ENCODE peak calls at places on chromosomes 2 and 18, in four cellular contexts. P is stimulated activated CD8-positive, alpha-beta memory T cell treated with anti-CD3 and anti-CD28 coated beads, Interleukin-15, amount 100 ng/mL, for 1 hour; C is caudate nucleus; I is skeletal muscle cell. Y is an unnamed sample.

GRCh38 chr18:55120896-55121295 is 161.6 kb upstream of the CCDC68 start:
- DNase-seq in I (no peak), P (no peak), C (no peak), Y (no peak)

GRCh38 chr2:238053195-238053776 is 7.5 kb upstream of the SCLY start:
- DNase-seq in P (no peak), C (no peak), I (no peak), Y (no peak)

GRCh38 chr2:180061085-180061484 is 54.0 kb upstream of the CWC22 start:
- DNase-seq in I (no peak), C (no peak), P (no peak), Y (no peak)

GRCh38 chr2:58101500-58101899 is 54.9 kb downstream of the VRK2 start:
- DNase-seq in I (no peak), P (no peak), C (no peak), Y (no peak)

GRCh38 chr2:68027959-68028358 is 34.8 kb downstream of the C1D start:
- DNase-seq in C (no peak), P (no peak), I (no peak), Y (peak; percentile 71)

GRCh38 chr2:96535331-96535730 is 1.2 kb upstream of the ARID5A start:
- DNase-seq in P (no peak), C (no peak), I (no peak), Y (no peak)

GRCh38 chr18:71797554-71797953 is 746.6 kb downstream of the CBLN2 start:
- DNase-seq in C (no peak), P (no peak), I (no peak), Y (no peak)

GRCh38 chr2:237306083-237306786 is 107.7 kb downstream of the COL6A3 start:
- DNase-seq in P (no peak), C (no peak), I (no peak), Y (no peak)

GRCh38 chr18:62088146-62088545 is 98.7 kb downstream of the PIGN start:
- DNase-seq in P (no peak), I (no peak), C (no peak), Y (no peak)

GRCh38 chr18:80175451-80176235 is 66.6 kb downstream of the ADNP2 start:
- DNase-seq in I (no peak), C (no peak), P (peak; percentile 13), Y (no peak)

GRCh38 chr18:56085561-56085960 is 497.6 kb upstream of the TCF4 start:
- DNase-seq in P (no peak), I (peak; percentile 87), C (no peak), Y (peak; percentile 89)

GRCh38 chr2:75390184-75390583 is 170.6 kb downstream of the EVA1A start:
- DNase-seq in C (no peak), P (no peak), I (no peak), Y (no peak)

GRCh38 chr2:39989888-39990287 is 210.8 kb upstream of the THUMPD2 start:
- DNase-seq in I (no peak), P (no peak), C (no peak), Y (no peak)

GRCh38 chr2:158125756-158126498 is 24.3 kb downstream of the UPP2 start:
- DNase-seq in C (no peak), P (no peak), I (no peak), Y (no peak)

GRCh38 chr2:20403693-20404381 is 43.0 kb upstream of the RHOB start:
- DNase-seq in I (no peak), C (no peak), P (no peak), Y (no peak)

GRCh38 chr18:80252136-80252535 is 4.8 kb upstream of the PARD6G start:
- DNase-seq in I (peak; percentile 11), C (no peak), P (no peak), Y (peak; percentile 27)

GRCh38 chr2:120791243-120791960 is 55.7 kb downstream of the GLI2 start:
- DNase-seq in I (no peak), C (no peak), P (no peak), Y (no peak)

GRCh38 chr2:232888099-232888836 is 18.2 kb downstream of the SNORC start:
- DNase-seq in I (no peak), P (no peak), C (no peak), Y (no peak)

GRCh38 chr2:152407204-152407721 is 72.3 kb downstream of the FMNL2 start:
- DNase-seq in P (no peak), I (no peak), C (no peak), Y (no peak)

GRCh38 chr2:42663828-42664227 is 95.4 kb downstream of the MTA3 start:
- DNase-seq in I (no peak), C (no peak), P (no peak), Y (no peak)

GRCh38 chr2:240466579-240467148 is 31.2 kb downstream of the GPC1 start:
- DNase-seq in C (no peak), I (no peak), P (no peak), Y (no peak)

GRCh38 chr2:122077771-122078170 is 322.3 kb downstream of the TSN start:
- DNase-seq in C (no peak), I (no peak), P (no peak), Y (no peak)

GRCh38 chr2:173631123-173631450 is 276.4 kb downstream of the CDCA7 start:
- DNase-seq in C (no peak), I (peak; percentile 31), P (no peak), Y (peak; percentile 25)

GRCh38 chr2:215693269-215693998 is 257.6 kb upstream of the FN1 start:
- DNase-seq in C (no peak), P (no peak), I (peak; percentile 69), Y (peak; percentile 67)

GRCh38 chr18:49915352-49915751 is 102.0 kb upstream of the ACAA2 start:
- DNase-seq in C (no peak), P (no peak), I (no peak), Y (no peak)

GRCh38 chr2:158232476-158232875 is 130.8 kb downstream of the UPP2 start:
- DNase-seq in C (no peak), P (no peak), I (no peak), Y (no peak)

Y was measured in GM04503.